ENCODE peak calls at places on chromosomes 6 and 20, in six cellular contexts. S is cardiac muscle cell, J is AG04450, L is NCI-H187 treated with DMSO at 0.1 percent for 48 hours, B is activated T-cell treated with anti-CD3 and anti-CD28 coated beads for 1 hour, A is HEK293T. C is an unnamed sample.

GRCh38 chr6:47420394-47421371 is 56.9 kb upstream of the CD2AP start:
- DNase-seq in J (no peak), B (no peak), L (no peak), S (no peak), A (no peak), C (peak)

GRCh38 chr20:47008842-47009518 is 114.3 kb downstream of the EYA2 start:
- DNase-seq in J (no peak), A (no peak), B (no peak), L (no peak), S (no peak), C (no peak)

GRCh38 chr20:20003088-20003954 is 13.8 kb upstream of the NAA20 start:
- DNase-seq in S (no peak), B (no peak), A (no peak), L (peak), J (no peak), C (peak)

GRCh38 chr6:87698618-87699017 is 3.4 kb downstream of the AKIRIN2 start:
- DNase-seq in A (no peak), B (no peak), L (no peak), S (no peak), J (no peak), C (peak)

GRCh38 chr6:6586671-6587526 is 1.6 kb upstream of the LY86 start:
- DNase-seq in A (no peak), J (no peak), B (no peak), L (no peak), S (no peak), C (no peak)

GRCh38 chr6:14862845-14863244 is 383.0 kb upstream of the JARID2 start:
- DNase-seq in A (no peak), L (no peak), S (no peak), B (no peak), J (no peak), C (no peak)

GRCh38 chr6:128367437-128367836 is 153.0 kb downstream of the PTPRK start:
- DNase-seq in L (no peak), A (no peak), B (no peak), J (no peak), S (no peak), C (no peak)

GRCh38 chr6:143961868-143962643 is 46.0 kb downstream of the PLAGL1 start:
- DNase-seq in A (no peak), B (no peak), J (no peak), L (no peak), S (no peak), C (no peak)